ENCODE peak calls at places on chromosomes 4 and X, in seven cellular contexts. I, P, Q, C, T, W and A are unnamed samples.

GRCh38 chr4:20464381-20464780 is 212.7 kb downstream of the SLIT2 start:
- DNase-seq in I (no peak), P (no peak), Q (no peak), C (no peak), T (no peak), W (no peak), A (no peak)

GRCh38 chr4:40699648-40700047 is 50.1 kb upstream of the NSUN7 start:
- DNase-seq in I (no peak), P (no peak), Q (no peak), C (no peak), T (no peak), W (no peak), A (no peak)

GRCh38 chr4:7121861-7122653 is 54.2 kb upstream of the GRPEL1 start:
- DNase-seq in I (no peak), P (no peak), Q (no peak), C (no peak), T (no peak), W (no peak), A (no peak)

GRCh38 chr4:82786004-82786400 is 12.6 kb downstream of the SCD5 start:
- DNase-seq in I (no peak), P (no peak), Q (no peak), C (no peak), T (no peak), W (no peak), A (no peak)

GRCh38 chr4:182575225-182575624 is 332.0 kb downstream of the TENM3 start:
- DNase-seq in I (no peak), P (no peak), Q (no peak), C (peak), T (no peak), W (no peak), A (no peak)

GRCh38 chr4:85769009-85769408 is 294.1 kb downstream of the ARHGAP24 start:
- DNase-seq in I (no peak), P (no peak), Q (no peak), C (no peak), T (no peak), W (no peak), A (no peak)

GRCh38 chrX:5113128-5113527 is 1115.5 kb downstream of the NLGN4X start:
- DNase-seq in I (no peak), P (no peak), Q (no peak), C (no peak), T (no peak), W (peak), A (peak)

GRCh38 chr4:127203561-127204260 is 429.0 kb upstream of the INTU start:
- DNase-seq in I (no peak), P (no peak), Q (no peak), C (no peak), T (no peak), W (no peak), A (no peak)

GRCh38 chr4:145823743-145824142 is 114.9 kb downstream of the ZNF827 start:
- DNase-seq in I (no peak), P (no peak), Q (no peak), C (no peak), T (no peak), W (no peak), A (no peak)

GRCh38 chr4:72375050-72375736 is 193.8 kb downstream of the ADAMTS3 start:
- DNase-seq in I (no peak), P (no peak), Q (no peak), C (no peak), T (no peak), W (peak), A (no peak)

GRCh38 chr4:34220601-34221000 is 2023.7 kb downstream of the ARAP2 start:
- DNase-seq in I (no peak), P (no peak), Q (no peak), C (no peak), T (no peak), W (no peak), A (no peak)

GRCh38 chr4:107666134-107666533 is 53.9 kb downstream of the PAPSS1 start:
- DNase-seq in I (no peak), P (no peak), Q (no peak), C (peak), T (peak), W (no peak), A (no peak)

GRCh38 chrX:20240201-20240600 is 26.5 kb downstream of the RPS6KA3 start:
- DNase-seq in I (no peak), P (no peak), Q (no peak), C (no peak), T (no peak), W (no peak), A (no peak)

GRCh38 chr4:2923678-2924173 is 39.5 kb downstream of the NOP14 start:
- DNase-seq in I (no peak), P (no peak), Q (no peak), C (no peak), T (no peak), W (no peak), A (no peak)

GRCh38 chr4:91620952-91621351 is 682.8 kb upstream of the GRID2 start:
- DNase-seq in I (no peak), P (no peak), Q (no peak), C (no peak), T (no peak), W (no peak), A (no peak)

GRCh38 chr4:15779336-15779735 is 1.2 kb downstream of the CD38 start:
- DNase-seq in I (no peak), P (peak), Q (no peak), C (peak), T (peak), W (no peak), A (no peak)

GRCh38 chr4:80263541-80264351 is 2.7 kb upstream of the FGF5 start:
- DNase-seq in I (no peak), P (peak), Q (no peak), C (no peak), T (no peak), W (no peak), A (no peak)

GRCh38 chr4:145061325-145061920 is 36.6 kb downstream of the ANAPC10 start:
- DNase-seq in I (no peak), P (no peak), Q (peak), C (peak), T (peak), W (peak), A (peak)

GRCh38 chr4:87632469-87632868 is 17.6 kb upstream of the DMP1 start:
- DNase-seq in I (no peak), P (no peak), Q (no peak), C (no peak), T (no peak), W (peak), A (no peak)

DNA sequence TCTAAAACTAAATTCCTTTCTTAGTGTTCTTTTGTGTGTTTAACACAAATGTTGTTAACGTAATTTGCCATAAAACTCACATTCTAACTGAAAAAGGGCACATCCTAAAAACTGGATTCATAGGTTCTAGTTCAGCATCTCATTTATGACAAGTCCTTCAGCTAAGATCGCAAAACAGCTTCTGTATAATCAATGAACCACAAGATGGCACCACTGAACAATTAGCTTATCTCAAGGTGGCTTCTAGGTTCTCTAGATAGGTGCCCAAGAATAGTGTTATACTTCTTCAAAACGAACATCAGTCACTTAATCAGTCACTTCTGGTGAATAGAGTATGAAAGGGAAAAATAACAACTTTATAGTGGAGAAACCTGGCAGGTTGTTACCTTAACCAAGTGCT is 54.3 kb downstream of the NRK start:
- DNase-seq in I (no peak), P (no peak), Q (peak), C (no peak), T (peak), W (no peak), A (peak)
- TF ChIP-seq JUND in I (no peak), P (no peak), Q (no peak), C (no peak), T (no peak), W (no peak), A (no peak)

DNA sequence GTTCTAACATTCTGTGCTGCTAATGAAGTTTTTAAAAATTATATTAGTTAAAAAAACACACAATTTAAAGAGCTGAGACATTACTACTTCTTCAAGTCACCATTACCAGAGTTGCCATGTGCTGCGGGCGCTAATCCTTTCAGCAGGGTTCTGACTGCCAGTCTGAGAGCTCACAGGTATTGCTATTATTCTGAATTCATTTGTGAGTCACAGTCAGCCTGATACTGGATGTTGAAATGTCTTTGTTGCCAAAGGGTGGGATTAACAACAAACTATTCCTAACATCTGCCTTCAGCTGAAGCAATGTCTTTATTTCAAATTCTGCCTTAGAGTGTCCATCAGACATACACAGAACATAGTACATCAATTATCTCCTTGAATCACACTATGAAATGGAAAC is 197.1 kb upstream of the FGF13 start:
- DNase-seq in I (no peak), P (no peak), Q (no peak), C (no peak), T (no peak), W (no peak), A (no peak)
- TF ChIP-seq JUND in I (no peak), P (no peak), Q (no peak), C (no peak), T (no peak), W (no peak), A (no peak)

GRCh38 chr4:174604198-174604597 is 81.9 kb upstream of the HPGD start:
- DNase-seq in I (no peak), P (no peak), Q (no peak), C (no peak), T (no peak), W (no peak), A (peak)
- TF ChIP-seq JUND in I (no peak), P (no peak), Q (no peak), C (no peak), T (no peak), W (no peak), A (no peak)

DNA sequence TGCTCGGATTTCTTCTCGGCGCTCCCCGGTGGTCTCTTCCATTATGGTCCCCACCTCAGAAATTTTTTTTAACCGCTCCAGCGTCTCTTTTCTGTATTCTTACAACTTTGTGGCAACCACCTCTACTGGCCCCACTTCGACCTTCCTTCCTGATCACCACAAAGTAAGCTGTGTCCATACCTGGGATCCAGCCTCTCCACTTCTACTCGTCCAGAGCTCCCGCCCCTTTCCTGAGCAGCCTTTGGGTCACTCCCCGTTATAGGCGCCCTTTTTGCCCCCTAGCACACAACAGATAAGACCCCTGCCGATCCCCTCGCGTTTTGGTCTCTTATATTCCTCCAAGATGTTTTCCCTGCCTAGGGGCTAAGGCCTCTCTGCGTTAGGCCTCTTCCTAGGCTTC is 553 bp downstream of the PIGG start:
- DNase-seq in I (no peak), P (no peak), Q (no peak), C (no peak), T (no peak), W (peak), A (no peak)
- TF ChIP-seq JUND in I (no peak), P (no peak), Q (no peak), C (no peak), T (no peak), W (no peak), A (no peak)

GRCh38 chr4:112058433-112058832 is 86.8 kb upstream of the FAM241A start:
- DNase-seq in I (no peak), P (no peak), Q (no peak), C (no peak), T (no peak), W (no peak), A (no peak)
- TF ChIP-seq JUND in I (no peak), P (no peak), Q (no peak), C (no peak), T (no peak), W (no peak), A (no peak)

GRCh38 chr4:158280856-158281255 is 70.6 kb downstream of the TMEM144 start:
- DNase-seq in I (no peak), P (no peak), Q (no peak), C (peak), T (no peak), W (no peak), A (no peak)

GRCh38 chr4:158277558-158277957 is 67.3 kb downstream of the TMEM144 start:
- DNase-seq in I (no peak), P (no peak), Q (no peak), C (no peak), T (no peak), W (no peak), A (no peak)

GRCh38 chr4:158285429-158286216 is 75.3 kb downstream of the TMEM144 start:
- DNase-seq in I (no peak), P (no peak), Q (no peak), C (no peak), T (no peak), W (no peak), A (no peak)

DNA sequence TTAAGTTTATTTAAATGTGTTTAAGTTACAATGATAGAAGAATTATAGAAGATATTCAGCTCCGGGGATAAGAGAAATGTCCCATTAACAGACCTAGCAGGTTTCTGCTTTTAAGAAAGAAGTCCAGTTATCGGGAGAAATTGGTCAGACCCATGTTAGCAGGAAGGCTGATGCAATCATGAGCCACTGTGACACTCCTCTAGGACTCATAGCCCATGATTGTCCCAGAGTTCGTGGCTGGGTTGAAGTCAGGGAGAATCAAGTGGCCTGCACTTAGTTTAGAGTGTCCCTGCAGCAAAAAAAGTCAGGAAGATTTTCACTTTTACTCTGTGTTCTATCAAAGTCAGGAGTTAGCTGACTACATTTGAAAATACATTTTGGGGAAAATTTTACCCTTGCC is 72.0 kb downstream of the TMEM144 start:
- DNase-seq in I (no peak), P (no peak), Q (peak), C (no peak), T (no peak), W (peak), A (no peak)
- TF ChIP-seq JUND in I (no peak), P (no peak), Q (no peak), C (no peak), T (no peak), W (peak), A (no peak)

DNA sequence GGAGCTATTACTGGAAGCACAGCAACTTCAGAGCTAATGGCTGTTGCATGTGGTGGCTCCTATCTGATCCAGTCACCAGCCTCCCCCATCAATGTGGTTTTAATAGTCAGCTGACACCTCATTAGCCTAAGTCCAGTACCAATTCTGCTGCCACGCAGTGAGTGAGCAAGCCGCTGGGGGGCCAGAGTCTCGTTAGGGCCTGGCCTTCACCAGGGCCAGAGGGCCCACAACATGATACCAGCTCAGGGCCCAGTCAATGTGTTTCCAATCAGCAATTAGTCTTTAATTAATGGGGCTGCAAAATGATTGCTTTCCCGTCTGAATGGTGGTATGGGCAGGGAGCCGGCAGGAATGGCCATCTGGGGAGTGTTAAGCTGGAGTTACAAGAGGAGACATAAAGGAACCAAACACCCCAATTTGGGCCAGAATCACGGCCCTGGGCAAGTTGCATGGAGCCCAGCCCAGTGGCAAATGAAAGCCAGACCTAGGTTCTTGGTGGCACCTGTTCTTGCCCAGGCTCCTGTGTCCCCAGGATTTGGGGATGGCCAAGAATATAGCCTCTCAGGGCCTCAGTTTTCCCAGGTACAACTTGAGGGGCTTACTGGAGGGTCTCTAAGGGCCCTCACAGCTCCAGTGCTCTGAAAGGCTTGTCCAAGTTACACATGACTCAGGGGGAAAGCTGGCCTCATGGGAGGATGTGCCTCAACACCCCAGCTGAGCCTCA is 119.2 kb downstream of the EFNB1 start:
- DNase-seq in I (no peak), P (no peak), Q (no peak), C (peak), T (no peak), W (no peak), A (no peak)
- TF ChIP-seq JUND in I (no peak), P (no peak), Q (no peak), C (no peak), T (no peak), W (no peak), A (no peak)